ENCODE peak calls at places on chromosome 14, in six cellular contexts. P is cardiac muscle cell, M is GM23338, U is Peyer's patch, Q is heart left ventricle, H is left ventricle myocardium inferior. N is an unnamed sample. For H3K36me3, the result is how much of the 10 kb centered on the place peaks cover.

GRCh38 chr14:28773917-28774691 is 7.5 kb downstream of the FOXG1 start:
- DNase-seq in P (peak), Q (no peak), H (no peak), M (peak), U (no peak), N (no peak)

GRCh38 chr14:46384611-46385010 is 267.0 kb downstream of the RPL10L start:
- DNase-seq in M (no peak), H (no peak), U (no peak), Q (no peak), P (no peak), N (no peak)

GRCh38 chr14:91138511-91139359 is 24.9 kb downstream of the DGLUCY start:
- DNase-seq in U (no peak), M (peak), P (no peak), Q (no peak), H (no peak), N (peak)

GRCh38 chr14:41873379-41874034 is 266.8 kb downstream of the LRFN5 start:
- DNase-seq in U (no peak), Q (no peak), P (no peak), M (peak), H (no peak), N (no peak)

GRCh38 chr14:45810152-45810872 is 557.3 kb upstream of the MIS18BP1 start:
- DNase-seq in Q (no peak), H (no peak), M (peak), U (no peak), P (peak), N (no peak)

GRCh38 chr14:28057286-28058011 is 709.1 kb upstream of the FOXG1 start:
- DNase-seq in Q (no peak), M (no peak), U (no peak), P (no peak), H (no peak), N (no peak)

GRCh38 chr14:90464481-90464880 is 67.7 kb downstream of the CALM1 start:
- DNase-seq in H (no peak), Q (no peak), P (no peak), U (no peak), M (no peak), N (no peak)

GRCh38 chr14:32224731-32225377 is 21.8 kb upstream of the RNU6-8 start:
- DNase-seq in M (peak), P (peak), H (no peak), Q (peak), U (no peak), N (no peak)

GRCh38 chr14:75156111-75156510 is 20.3 kb downstream of the TMED10 start:
- DNase-seq in H (no peak), U (no peak), P (no peak), Q (no peak), M (no peak), N (no peak)

GRCh38 chr14:37598085-37598972 is 2.9 kb downstream of the TTC6 start:
- DNase-seq in H (no peak), U (no peak), M (peak), P (no peak), Q (no peak), N (no peak)

GRCh38 chr14:35158491-35158890 is 36.1 kb downstream of the PRORP start:
- DNase-seq in U (no peak), H (no peak), P (no peak), Q (no peak), M (no peak), N (no peak)

GRCh38 chr14:64873506-64874220 is 6.0 kb downstream of the SPTB start:
- DNase-seq in P (no peak), U (no peak), M (no peak), H (no peak), Q (no peak), N (no peak)

GRCh38 chr14:89344871-89345270 is 72.2 kb downstream of the FOXN3 start:
- DNase-seq in M (no peak), U (no peak), Q (no peak), H (no peak), P (no peak), N (no peak)
- H3K27ac ChIP-seq in M (peak), U (no peak), Q (no peak), H (no peak), P (no peak), N (no peak)

GRCh38 chr14:23557521-23557920 is 1.4 kb downstream of the THTPA start:
- DNase-seq in P (no peak), M (no peak), H (no peak), Q (no peak), U (no peak), N (no peak)

GRCh38 chr14:23559921-23560520 is 4.0 kb downstream of the THTPA start:
- DNase-seq in P (no peak), M (no peak), U (no peak), Q (no peak), H (no peak), N (no peak)

GRCh38 chr14:23559010-23559920 is 3.2 kb downstream of the THTPA start:
- DNase-seq in H (peak), U (peak), P (peak), M (peak), Q (peak), N (peak)

GRCh38 chr14:23557946-23558345 is 1.9 kb downstream of the THTPA start:
- DNase-seq in P (no peak), U (no peak), M (no peak), Q (no peak), H (no peak), N (no peak)

DNA sequence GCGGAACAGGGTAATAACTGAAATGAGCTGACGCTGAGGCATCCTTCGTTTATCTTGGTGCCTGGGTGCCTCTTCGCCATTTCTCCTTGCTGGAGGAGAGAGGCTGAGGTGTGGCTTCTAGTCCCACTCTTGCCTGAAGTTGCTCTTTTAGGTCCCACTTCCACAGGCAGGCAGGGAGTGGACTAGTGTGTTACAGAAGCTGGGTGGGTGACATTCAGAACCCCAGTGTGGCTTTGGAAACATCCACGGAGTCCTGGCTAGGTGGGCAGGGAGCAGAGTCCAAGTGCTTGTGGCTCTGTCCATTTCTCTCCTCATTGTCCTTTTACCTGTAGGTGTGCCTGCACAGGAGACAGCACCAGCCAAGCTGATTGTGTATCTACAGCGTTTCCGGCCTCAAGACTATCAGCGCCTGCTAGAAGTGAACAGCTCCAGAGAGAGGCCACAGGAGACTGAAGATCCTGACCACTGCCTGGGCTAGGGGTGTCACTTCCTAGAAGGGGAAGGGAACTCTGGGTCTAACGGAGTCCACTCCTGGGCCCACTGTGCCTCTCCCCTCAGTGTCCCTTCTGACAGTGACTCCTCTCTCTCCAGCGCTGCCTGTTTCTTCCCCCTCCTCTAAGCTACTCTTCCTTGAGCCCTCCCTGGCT is 2.4 kb downstream of the THTPA start:
- DNase-seq in Q (no peak), P (no peak), U (no peak), H (no peak), M (no peak), N (no peak)
- H3K36me3 ChIP-seq in Q (under half), P (under half), U (under half), H (under half), M (under half), N (under half)

GRCh38 chr14:100629098-100629497 is 41.9 kb upstream of the BEGAIN start:
- DNase-seq in U (no peak), H (no peak), M (no peak), Q (no peak), P (no peak), N (no peak)
- H3K27ac ChIP-seq in U (no peak), H (no peak), M (no peak), Q (no peak), P (no peak), N (no peak)

DNA sequence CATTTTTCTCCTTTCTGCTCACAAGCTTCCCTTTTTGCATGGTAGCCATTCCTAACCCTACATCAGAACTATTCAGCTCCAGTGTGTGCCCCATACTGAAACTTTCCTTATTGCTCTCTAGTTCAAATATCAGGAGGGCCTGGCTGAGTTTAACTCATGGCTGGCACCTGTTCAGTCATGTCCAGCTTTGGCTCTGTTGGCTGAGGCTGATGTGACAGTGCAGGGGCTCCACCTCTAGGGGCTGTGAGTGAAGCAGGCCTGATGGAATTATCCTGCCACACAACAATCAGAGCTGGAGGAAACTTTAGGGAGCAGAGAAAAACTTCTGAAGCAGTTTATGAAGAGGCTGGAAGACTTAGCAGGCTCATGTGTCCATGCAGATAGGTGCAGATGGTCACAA is 8.5 kb downstream of the COQ6 start:
- DNase-seq in H (no peak), Q (no peak), U (no peak), P (no peak), M (no peak), N (no peak)
- H3K36me3 ChIP-seq in H (half or more), Q (under half), U (half or more), P (half or more), M (under half), N (half or more)

DNA sequence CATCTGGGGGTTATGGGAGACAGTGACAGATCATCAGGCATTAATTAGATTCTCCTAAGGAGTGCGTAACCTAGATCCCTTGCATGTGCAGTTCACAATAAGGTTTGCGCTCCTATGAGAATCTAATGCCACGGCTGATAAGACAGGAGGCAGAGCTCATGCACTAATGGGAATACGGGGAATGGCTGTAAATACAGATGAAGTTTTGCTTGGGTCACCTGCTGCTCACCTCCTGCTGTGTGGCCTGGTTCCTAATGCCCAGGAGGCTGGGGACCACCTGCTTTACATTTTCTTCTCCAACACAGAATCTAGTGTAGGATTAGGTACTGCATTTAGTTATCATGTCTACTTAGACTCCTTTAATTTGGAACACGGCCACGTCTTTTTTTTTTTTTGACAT is 49.7 kb upstream of the SAV1 start:
- DNase-seq in Q (no peak), P (no peak), M (no peak), H (no peak), U (no peak), N (no peak)
- H3K27ac ChIP-seq in Q (no peak), P (no peak), M (no peak), H (no peak), U (no peak), N (no peak)

DNA sequence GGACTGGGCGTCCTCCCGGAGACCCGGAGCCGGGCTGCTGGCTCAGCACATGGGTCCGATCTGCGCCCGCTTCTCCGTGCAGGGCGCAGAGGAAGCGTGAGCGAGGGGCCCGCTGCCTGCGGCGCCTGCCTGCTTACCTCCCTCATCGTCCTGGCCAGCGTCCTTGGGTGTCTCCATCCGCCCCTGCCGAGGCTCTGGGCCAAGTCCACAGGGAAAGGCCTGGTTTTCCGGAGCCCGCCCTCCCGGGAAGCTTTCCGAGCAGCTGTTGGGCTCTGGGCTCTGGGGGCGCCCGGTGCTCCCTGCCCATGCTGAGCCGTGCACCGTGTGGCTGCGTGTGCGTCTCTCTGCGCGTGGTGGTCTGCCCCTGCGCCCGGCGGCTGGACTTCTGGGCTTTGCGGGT is 33.6 kb downstream of the KIF26A start:
- DNase-seq in Q (peak), U (no peak), H (peak), P (no peak), M (no peak), N (no peak)
- H3K36me3 ChIP-seq in Q (under half), U (under half), H (under half), P (under half), M (under half), N (under half)

GRCh38 chr14:20382526-20382925 is 30.8 kb downstream of the TEP1 start:
- DNase-seq in P (no peak), U (no peak), Q (no peak), M (no peak), H (no peak), N (no peak)

GRCh38 chr14:20381341-20381740 is 32.0 kb downstream of the TEP1 start:
- DNase-seq in H (no peak), U (no peak), M (no peak), P (no peak), Q (no peak), N (no peak)

GRCh38 chr14:20377171-20377570 is 33.7 kb downstream of the PARP2 start:
- DNase-seq in P (no peak), Q (no peak), U (no peak), H (no peak), M (no peak), N (no peak)

GRCh38 chr14:20383032-20383431 is 30.3 kb downstream of the TEP1 start:
- DNase-seq in Q (no peak), U (no peak), H (no peak), P (no peak), M (no peak), N (no peak)

DNA sequence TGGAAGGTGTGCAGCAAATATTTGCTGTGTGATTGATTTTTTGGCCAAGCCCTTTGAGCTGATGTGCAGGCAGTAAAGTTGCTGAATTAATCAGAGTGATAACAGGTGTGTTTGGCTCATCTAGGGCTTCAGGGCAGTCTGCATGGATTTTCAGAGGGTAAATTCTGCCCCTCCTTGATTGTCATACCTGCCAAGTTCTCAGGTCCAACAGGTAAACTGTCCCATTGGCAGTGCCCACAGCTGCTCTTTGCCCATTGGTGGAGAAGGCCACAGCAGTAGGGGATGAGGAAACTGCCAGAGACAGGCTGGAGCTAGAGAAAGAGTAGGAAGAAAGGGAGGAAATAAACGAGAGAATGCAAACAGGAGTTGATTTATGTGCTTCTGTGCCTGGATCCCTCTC is 33.6 kb downstream of the TEP1 start:
- DNase-seq in Q (no peak), U (no peak), H (no peak), P (no peak), M (no peak), N (no peak)
- H3K27ac ChIP-seq in Q (no peak), U (no peak), H (no peak), P (no peak), M (no peak), N (no peak)

DNA sequence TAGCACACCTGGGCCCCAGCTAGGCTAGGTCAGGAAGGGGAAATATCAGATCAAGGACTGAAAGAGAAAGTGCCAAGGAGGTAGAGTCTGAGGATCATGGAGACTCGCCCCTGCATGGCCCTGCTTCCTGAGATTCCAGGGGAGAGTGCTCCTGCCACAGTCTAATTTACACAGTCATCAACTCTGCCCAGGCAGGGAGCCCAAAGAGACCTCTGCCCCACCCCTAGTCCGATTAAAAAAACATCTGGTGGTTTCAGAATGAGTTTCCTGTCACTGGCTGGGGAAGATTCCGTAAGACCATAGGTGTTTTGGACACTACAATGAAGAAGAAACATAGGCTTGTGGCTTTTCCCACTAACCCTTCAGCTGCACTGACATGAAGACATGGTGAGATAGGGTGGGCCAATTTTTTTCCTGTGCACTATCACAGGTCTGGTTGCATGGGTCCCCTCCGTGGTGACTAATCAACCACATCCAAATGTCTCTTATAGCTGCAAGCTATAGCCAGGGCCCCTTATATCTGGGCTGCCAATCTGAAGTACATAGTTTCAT is 31.5 kb upstream of the GZMB start:
- DNase-seq in H (no peak), P (no peak), Q (no peak), U (peak), M (no peak), N (no peak)
- H3K36me3 ChIP-seq in H (under half), P (under half), Q (under half), U (under half), M (under half), N (under half)

N was measured in CD4-positive, alpha-beta memory T cell.